ENCODE peak calls at places on chromosomes 4 and X, in five cellular contexts. H is IMR-90, N is neuronal stem cell, I is mesenchymal stem cell, S is H1. F is an unnamed sample.

GRCh38 chrX:40098264-40099045 is 697 bp upstream of the BCOR start:
- DNase-seq in N (no peak), H (no peak), I (peak; percentile 78), S (peak; percentile 52), F (peak; percentile 86)

GRCh38 chr4:163042306-163042705 is 124.4 kb downstream of the NAF1 start:
- DNase-seq in I (no peak), N (no peak), H (no peak), S (no peak), F (no peak)

GRCh38 chr4:2332976-2333319 is 71.0 kb upstream of the MXD4 start:
- DNase-seq in S (no peak), I (no peak), H (no peak), N (no peak), F (no peak)

GRCh38 chrX:39903343-39903742 is 194.4 kb downstream of the BCOR start:
- DNase-seq in S (no peak), I (peak; percentile 41), N (no peak), H (peak; percentile 75), F (no peak)

GRCh38 chrX:5916945-5917344 is 311.7 kb downstream of the NLGN4X start:
- DNase-seq in N (no peak), S (no peak), H (no peak), I (no peak), F (peak; percentile 5)

GRCh38 chr4:1136028-1136427 is 22.7 kb upstream of the RNF212 start:
- DNase-seq in I (peak; percentile 37), N (no peak), H (no peak), S (no peak), F (no peak)

GRCh38 chrX:73987166-73987565 is 316.8 kb upstream of the ZCCHC13 start:
- DNase-seq in I (no peak), N (no peak), H (no peak), S (no peak), F (no peak)

GRCh38 chrX:11664211-11664888 is 1.4 kb downstream of the ARHGAP6 start:
- DNase-seq in S (peak; percentile 42), I (peak; percentile 43), H (no peak), N (no peak), F (peak; percentile 16)

GRCh38 chr4:5968246-5968645 is 50.0 kb downstream of the C4orf50 start:
- DNase-seq in S (no peak), H (no peak), N (no peak), I (no peak), F (no peak)

GRCh38 chr4:174260099-174260498 is 23.4 kb downstream of the FBXO8 start:
- DNase-seq in N (no peak), S (no peak), H (peak; percentile 85), I (peak; percentile 86), F (peak; percentile 15)

GRCh38 chr4:78409612-78410202 is 141.9 kb upstream of the ANXA3 start:
- DNase-seq in H (no peak), N (no peak), S (no peak), I (no peak), F (no peak)

GRCh38 chrX:47091149-47091775 is 13.0 kb downstream of the RGN start:
- DNase-seq in I (peak; percentile 61), H (peak; percentile 18), N (peak; percentile 1), S (no peak), F (no peak)

GRCh38 chrX:79366888-79367749 is at the start of gene ITM2A:
- DNase-seq in I (no peak), N (peak; percentile 17), S (peak; percentile 53), H (no peak), F (peak; percentile 79)

GRCh38 chr4:161320377-161320776 is 843.4 kb downstream of the FSTL5 start:
- DNase-seq in H (no peak), S (no peak), I (peak; percentile 13), N (peak; percentile 14), F (peak; percentile 84)

GRCh38 chrX:147364896-147365295 is 546.8 kb upstream of the FMR1 start:
- DNase-seq in H (no peak), S (no peak), N (no peak), I (no peak), F (no peak)

GRCh38 chr4:91758487-91758886 is 545.3 kb upstream of the GRID2 start:
- DNase-seq in S (no peak), I (peak; percentile 3), N (no peak), H (no peak), F (no peak)

GRCh38 chrX:125621588-125621927 is 301.9 kb downstream of the TEX13C start:
- DNase-seq in I (no peak), N (no peak), H (no peak), S (no peak), F (no peak)

GRCh38 chr4:157821814-157822213 is 351.0 kb downstream of the GASK1B start:
- DNase-seq in I (no peak), N (no peak), S (no peak), H (no peak), F (no peak)
- H3K18ac ChIP-seq in I (no peak overlapping the region), N (no peak overlapping the region), S (no peak overlapping the region), H (no peak overlapping the region), F (no peak overlapping the region)

DNA sequence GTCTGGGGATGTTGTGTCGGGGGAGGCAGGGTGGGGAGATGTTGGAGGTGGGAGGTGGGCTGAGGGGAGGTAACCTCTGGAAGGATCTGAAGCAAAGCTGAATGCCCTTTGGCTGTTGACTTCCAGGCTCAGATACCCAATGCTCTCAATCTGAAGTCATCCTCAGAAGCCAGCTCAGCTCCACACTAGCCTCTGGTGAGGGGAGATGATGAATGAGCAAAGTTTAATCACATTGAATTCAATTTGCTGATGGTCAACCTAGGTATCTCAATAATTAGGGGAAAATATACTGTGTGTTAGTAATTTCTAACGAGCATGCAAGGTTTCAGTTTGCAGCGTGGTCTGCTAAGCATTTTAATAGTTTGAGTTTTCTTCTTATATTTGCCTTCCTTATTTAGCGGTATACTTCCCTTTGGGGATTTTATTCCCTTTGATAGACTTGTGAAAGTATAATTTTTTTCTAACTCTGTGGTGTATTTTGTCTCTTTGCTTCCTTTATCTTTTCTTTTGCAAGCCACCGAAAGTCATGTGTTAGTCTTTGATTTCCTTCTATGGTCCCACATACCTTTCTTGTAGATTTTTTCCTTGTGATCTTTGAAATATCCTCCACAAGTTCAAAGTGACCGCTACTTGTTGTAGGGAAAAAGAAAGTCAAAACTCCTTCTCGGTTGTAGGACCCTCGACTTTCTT is 146.3 kb upstream of the LEF1 start:
- DNase-seq in H (no peak), N (no peak), S (no peak), I (no peak), F (no peak)
- H3K4me2 ChIP-seq in H (no peak overlapping the region), N (no peak overlapping the region), S (no peak overlapping the region), I (no peak overlapping the region), F (no peak overlapping the region)

GRCh38 chr4:15753786-15754185 is 24.3 kb upstream of the CD38 start:
- DNase-seq in I (peak; percentile 42), H (peak; percentile 6), S (no peak), N (no peak), F (no peak)

GRCh38 chr4:15755321-15755750 is 22.8 kb upstream of the CD38 start:
- DNase-seq in N (no peak), I (peak; percentile 81), S (no peak), H (peak; percentile 69), F (no peak)

GRCh38 chr4:15755781-15756180 is 22.3 kb upstream of the CD38 start:
- DNase-seq in I (peak; percentile 56), N (no peak), S (no peak), H (peak; percentile 12), F (no peak)

GRCh38 chr4:15756361-15756861 is 21.7 kb upstream of the CD38 start:
- DNase-seq in N (no peak), S (no peak), I (peak; percentile 80), H (peak; percentile 26), F (no peak)

GRCh38 chr4:15754323-15754722 is 23.8 kb upstream of the CD38 start:
- DNase-seq in S (no peak), H (peak; percentile 77), N (no peak), I (peak; percentile 75), F (no peak)
- H3K4ac ChIP-seq in S (no peak overlapping the region), H (no peak overlapping the region), N (no peak overlapping the region), I (peak overlapping the region; percentile 19), F (no peak overlapping the region)

GRCh38 chr4:154549894-154550790 is at the start of gene PLRG1:
- DNase-seq in H (peak; percentile 91), I (peak; percentile 95), N (peak; percentile 92), S (peak; percentile 96), F (peak; percentile 98)
- H3K18ac ChIP-seq in H (peak within 1 kb of the TSS; percentile 50), I (peak within 1 kb of the TSS; percentile 49), N (peak within 1 kb of the TSS; percentile 50), S (no peak within 1 kb of the TSS), F (peak within 1 kb of the TSS; percentile 69)